ENCODE peak calls at places on chromosomes 12 and 14, in four cellular contexts. H is PC-3, O is tibial artery, X is astrocyte of the spinal cord. C is an unnamed sample.

GRCh38 chr14:103623883-103624482 is 5.0 kb upstream of the KLC1 start:
- DNase-seq in H (no peak), O (no peak), X (no peak), C (no peak)

GRCh38 chr12:80498059-80498728 is 54.2 kb downstream of the PTPRQ start:
- DNase-seq in H (no peak), O (no peak), X (no peak), C (no peak)

GRCh38 chr12:101642115-101643067 is 47.6 kb downstream of the MYBPC1 start:
- DNase-seq in H (no peak), O (no peak), X (no peak), C (no peak)

GRCh38 chr12:52695039-52695438 is 8.3 kb downstream of the KRT77 start:
- DNase-seq in H (no peak), O (no peak), X (no peak), C (no peak)

GRCh38 chr14:34113051-34113511 is 162.2 kb upstream of the EGLN3 start:
- DNase-seq in H (peak; percentile 91), O (no peak), X (peak; percentile 3), C (no peak)

GRCh38 chr12:4435537-4435936 is 10.1 kb downstream of the FGF6 start:
- DNase-seq in H (no peak), O (no peak), X (no peak), C (no peak)

GRCh38 chr12:87274594-87275245 is 754.5 kb downstream of the C12orf50 start:
- DNase-seq in H (peak; percentile 50), O (no peak), X (peak; percentile 43), C (no peak)

GRCh38 chr14:48350971-48351370 is 675.6 kb upstream of the MDGA2 start:
- DNase-seq in H (peak; percentile 91), O (no peak), X (no peak), C (no peak)

GRCh38 chr12:56115329-56115728 is 1.1 kb upstream of the RPL41 start:
- DNase-seq in H (peak; percentile 23), O (no peak), X (peak; percentile 29), C (no peak)

GRCh38 chr12:74365178-74365964 is 172.3 kb upstream of the ATXN7L3B start:
- DNase-seq in H (peak; percentile 71), O (no peak), X (peak; percentile 65), C (no peak)

GRCh38 chr12:64610092-64610659 is at the start of gene RASSF3:
- DNase-seq in H (peak; percentile 71), O (peak; percentile 44), X (peak; percentile 72), C (no peak)

GRCh38 chr14:69580009-69580577 is 5.4 kb upstream of the CCDC177 start:
- DNase-seq in H (peak; percentile 78), O (no peak), X (peak; percentile 71), C (no peak)

GRCh38 chr14:63672417-63673180 is 30.9 kb upstream of the WDR89 start:
- DNase-seq in H (no peak), O (no peak), X (no peak), C (peak; percentile 37)

GRCh38 chr12:96047621-96048211 is 12.3 kb upstream of the LTA4H start:
- DNase-seq in H (peak; percentile 97), O (peak; percentile 37), X (peak; percentile 73), C (no peak)

GRCh38 chr12:82746668-82747067 is 60.0 kb downstream of the TMTC2 start:
- DNase-seq in H (no peak), O (no peak), X (no peak), C (no peak)

GRCh38 chr14:43674273-43674672 is 832.8 kb downstream of the FSCB start:
- DNase-seq in H (no peak), O (no peak), X (no peak), C (no peak)

GRCh38 chr12:95198914-95199313 is 18.4 kb downstream of the FGD6 start:
- DNase-seq in H (no peak), O (no peak), X (no peak), C (no peak)

GRCh38 chr12:107684029-107684790 is 1.4 kb upstream of the PWP1 start:
- DNase-seq in H (peak; percentile 76), O (no peak), X (peak; percentile 32), C (peak; percentile 25)
- H3K4me3 ChIP-seq in H (peak overlapping the region; percentile 92), O (no peak overlapping the region), X (no peak overlapping the region), C (peak overlapping the region; percentile 63)

GRCh38 chr12:123142518-123142840 is 8.4 kb downstream of the PITPNM2 start:
- DNase-seq in H (no peak), O (no peak), X (no peak), C (no peak)

GRCh38 chr12:123143753-123144461 is 7.0 kb downstream of the PITPNM2 start:
- DNase-seq in H (no peak), O (no peak), X (no peak), C (no peak)

GRCh38 chr12:123141615-123142517 is 9.0 kb downstream of the PITPNM2 start:
- DNase-seq in H (peak; percentile 73), O (peak; percentile 65), X (peak; percentile 86), C (peak; percentile 38)

GRCh38 chr12:123145211-123145610 is 5.7 kb downstream of the PITPNM2 start:
- DNase-seq in H (no peak), O (no peak), X (no peak), C (no peak)

DNA sequence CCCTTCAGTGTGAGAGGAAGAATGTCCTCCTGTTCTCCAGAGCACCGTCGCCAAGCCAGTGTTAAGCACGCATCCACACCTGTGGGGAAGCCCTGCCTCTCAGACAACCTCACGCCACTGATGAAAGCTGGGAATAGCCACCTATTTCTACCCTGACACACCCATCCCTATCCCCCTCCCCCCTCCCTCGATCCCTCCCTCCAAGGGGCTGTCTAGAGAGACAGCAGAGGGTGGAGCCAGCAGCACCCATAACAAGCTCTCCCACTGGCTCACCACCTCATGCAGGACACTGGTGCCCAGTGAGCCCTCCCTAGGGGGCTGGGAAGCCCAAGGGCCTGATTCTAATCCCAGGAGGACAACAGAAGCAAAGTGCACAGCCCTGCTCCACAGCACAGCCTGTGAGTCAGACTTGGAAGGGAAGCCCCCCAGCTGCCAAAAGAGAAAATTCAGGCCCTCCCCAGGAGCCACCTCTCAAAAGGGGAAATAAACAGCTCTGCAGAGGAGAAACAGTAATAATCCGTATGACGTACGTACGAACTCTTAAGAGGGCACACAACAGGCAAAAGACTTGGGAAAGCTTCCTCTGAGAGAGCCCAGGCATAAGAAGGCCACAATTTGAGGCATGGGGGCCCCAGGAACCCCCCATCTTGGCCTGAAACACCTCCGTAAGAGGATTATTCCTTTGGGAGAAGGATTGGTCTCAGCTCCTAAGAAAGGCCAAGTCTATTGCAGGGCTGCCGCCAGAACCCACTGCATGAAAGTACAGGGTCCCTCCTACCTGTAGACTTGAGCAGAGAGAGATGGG is 7.7 kb downstream of the PITPNM2 start:
- DNase-seq in H (no peak), O (no peak), X (peak; percentile 53), C (no peak)
- TF ChIP-seq CTCF in H (no peak), O (no peak), X (no peak), C (no peak)

GRCh38 chr12:39616251-39616650 is 3.4 kb downstream of the ABCD2 start:
- DNase-seq in H (no peak), O (no peak), X (no peak), C (no peak)
- H3K4me3 ChIP-seq in H (no peak overlapping the region), O (no peak overlapping the region), X (no peak overlapping the region), C (no peak overlapping the region)

DNA sequence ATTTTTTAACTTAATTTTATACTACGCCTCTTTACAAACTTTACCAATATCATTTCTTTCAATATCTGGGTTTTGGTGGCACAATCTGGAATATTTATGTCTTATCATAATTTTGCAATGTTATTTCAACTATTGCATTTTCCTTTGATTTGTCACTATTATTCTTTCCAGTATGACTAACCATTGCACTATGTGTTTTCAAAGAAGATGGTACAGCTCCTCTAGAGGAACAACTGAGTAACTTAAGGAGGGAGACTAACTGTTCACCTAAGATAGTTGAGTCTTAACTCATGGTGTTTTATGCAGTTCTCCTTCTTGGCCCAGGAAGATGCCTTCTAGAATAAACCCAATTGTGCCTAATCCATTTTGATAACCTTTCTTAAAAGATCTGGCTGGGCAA is 60.5 kb upstream of the KIF21A start:
- DNase-seq in H (peak; percentile 84), O (no peak), X (peak; percentile 39), C (no peak)
- TF ChIP-seq CTCF in H (peak; percentile 66), O (no peak), X (peak; percentile 30), C (no peak)

GRCh38 chr14:101564819-101565698 is 3.8 kb downstream of the DIO3 start:
- DNase-seq in H (no peak), O (no peak), X (no peak), C (no peak)
- H3K4me3 ChIP-seq in H (peak overlapping the region; percentile 55), O (peak overlapping the region; percentile 11), X (no peak overlapping the region), C (no peak overlapping the region)

DNA sequence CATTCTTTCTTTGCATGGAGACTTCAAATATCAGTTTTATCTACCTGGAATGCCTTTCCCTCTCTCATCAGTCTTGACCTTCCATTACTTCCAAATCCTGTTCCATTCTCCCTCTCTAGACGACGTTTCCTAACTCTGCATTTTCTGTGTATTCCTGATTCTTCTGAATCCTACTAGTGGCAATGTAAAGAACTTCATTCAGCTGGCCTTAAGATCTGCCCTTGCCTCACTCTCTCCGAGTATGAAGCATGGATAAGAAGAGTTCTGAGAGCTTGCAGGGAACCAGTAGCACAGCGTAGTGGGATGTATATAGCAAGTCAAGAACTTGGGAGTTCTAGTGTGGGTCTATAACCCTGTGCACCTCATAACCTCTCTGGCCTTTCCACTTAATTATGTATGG is 68.5 kb upstream of the HOXC13 start:
- DNase-seq in H (no peak), O (no peak), X (no peak), C (no peak)
- TF ChIP-seq CTCF in H (no peak), O (no peak), X (no peak), C (no peak)

GRCh38 chr14:36344211-36344610 is 23.8 kb upstream of the MBIP start:
- DNase-seq in H (no peak), O (no peak), X (no peak), C (no peak)

GRCh38 chr14:36340276-36340890 is 19.9 kb upstream of the MBIP start:
- DNase-seq in H (no peak), O (no peak), X (no peak), C (no peak)

GRCh38 chr14:36339817-36340216 is 19.4 kb upstream of the MBIP start:
- DNase-seq in H (no peak), O (no peak), X (no peak), C (no peak)
- H3K4me3 ChIP-seq in H (no peak overlapping the region), O (no peak overlapping the region), X (no peak overlapping the region), C (no peak overlapping the region)

DNA sequence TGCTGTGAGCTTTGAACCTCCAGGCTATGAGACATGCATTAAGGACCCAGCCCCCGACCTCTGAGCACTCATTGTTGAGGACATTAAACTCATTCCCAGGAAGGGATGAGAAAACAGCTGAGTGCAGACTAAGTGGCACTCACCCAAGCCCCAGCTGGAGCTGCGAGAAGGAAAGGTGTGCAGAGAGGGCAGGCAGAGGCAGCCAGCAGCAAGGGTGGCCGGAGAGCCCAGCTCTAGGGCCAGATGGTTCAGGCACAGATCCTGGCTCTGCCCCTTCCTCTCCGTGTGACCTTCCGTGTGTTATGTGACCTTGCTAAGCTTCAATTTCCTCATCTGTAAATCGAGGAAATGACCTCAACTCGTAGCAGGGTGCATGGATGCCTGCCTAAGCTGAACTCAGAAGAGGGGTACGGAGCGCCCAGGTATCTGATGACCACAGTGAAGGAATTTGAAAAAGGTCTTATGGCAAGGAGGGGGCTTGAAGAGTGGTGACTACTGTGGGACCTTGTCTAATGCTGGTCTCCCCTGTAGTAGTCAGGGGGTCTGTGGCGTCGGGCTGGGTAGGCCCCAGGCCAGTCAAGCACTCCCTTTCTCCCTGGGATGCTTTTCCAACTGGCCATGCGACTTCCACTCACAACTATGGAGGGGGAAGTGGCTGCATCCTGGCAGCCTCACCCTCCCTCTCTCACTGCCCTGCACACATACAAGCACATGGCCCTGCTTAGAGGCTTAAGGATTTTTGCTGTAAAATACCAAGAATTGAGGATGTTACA is 3.9 kb downstream of the TSPAN11 start:
- DNase-seq in H (no peak), O (peak; percentile 17), X (no peak), C (no peak)
- TF ChIP-seq CTCF in H (no peak), O (no peak), X (no peak), C (no peak)

GRCh38 chr12:48853228-48853688 is 1.3 kb upstream of the DDX23 start:
- DNase-seq in H (peak; percentile 96), O (peak; percentile 94), X (peak; percentile 93), C (peak; percentile 82)
- H3K4me3 ChIP-seq in H (peak overlapping the region; percentile 95), O (peak overlapping the region; percentile 97), X (peak overlapping the region; percentile 99), C (peak overlapping the region; percentile 97)

GRCh38 chr12:108516511-108517275 is 1.6 kb downstream of the FICD start:
- DNase-seq in H (peak; percentile 25), O (no peak), X (no peak), C (no peak)
- TF ChIP-seq CTCF in H (peak; percentile 36), O (no peak), X (no peak), C (peak; percentile 22)

C was measured in HFF-Myc.